ENCODE peak calls at places on chromosomes 5 and 9, in ten cellular contexts. P, M, O, R, T, V, K, L, S and N are unnamed samples.

GRCh38 chr5:14029185-14029584 is 84.7 kb upstream of the DNAH5 start:
- DNase-seq in R (no peak), M (no peak), T (no peak), S (no peak), O (no peak), P (no peak), K (no peak), V (no peak), L (no peak), N (no peak)

GRCh38 chr9:110089681-110090370 is 118.1 kb downstream of the C9orf152 start:
- DNase-seq in V (no peak), O (no peak), T (no peak), M (no peak), K (no peak), R (no peak), P (no peak), L (no peak), S (no peak), N (no peak)

GRCh38 chr9:95506692-95507455 is 9.9 kb downstream of the PTCH1 start:
- DNase-seq in L (peak; percentile 66), M (peak; percentile 50), K (peak; percentile 50), S (peak; percentile 78), R (peak; percentile 55), T (peak; percentile 57), V (peak; percentile 44), P (no peak), O (no peak), N (peak; percentile 68)

GRCh38 chr5:90479611-90480385 is 5.1 kb downstream of the POLR3G start:
- DNase-seq in R (peak; percentile 67), L (no peak), O (no peak), P (no peak), V (no peak), M (no peak), S (no peak), T (peak; percentile 29), K (no peak), N (peak; percentile 27)

GRCh38 chr5:640461-641330 is 28.6 kb downstream of the CEP72 start:
- DNase-seq in R (no peak), P (no peak), K (no peak), V (no peak), T (no peak), M (no peak), O (no peak), L (no peak), S (no peak), N (no peak)

GRCh38 chr9:16728128-16728505 is 142.4 kb downstream of the BNC2 start:
- DNase-seq in V (no peak), S (peak; percentile 35), M (no peak), L (no peak), O (no peak), T (no peak), P (no peak), R (peak; percentile 58), K (no peak), N (no peak)

GRCh38 chr5:86500947-86501346 is 116.8 kb upstream of the COX7C start:
- DNase-seq in K (no peak), T (no peak), S (no peak), R (no peak), L (no peak), M (no peak), O (no peak), P (no peak), V (no peak), N (no peak)

GRCh38 chr9:112361602-112362001 is 18.3 kb upstream of the HSDL2 start:
- DNase-seq in R (peak; percentile 58), M (no peak), V (no peak), L (no peak), K (peak; percentile 64), P (no peak), S (peak; percentile 66), T (no peak), O (peak; percentile 34), N (peak; percentile 49)

GRCh38 chr9:98502311-98502975 is 206.3 kb downstream of the GABBR2 start:
- DNase-seq in S (peak; percentile 24), M (no peak), K (no peak), O (no peak), R (peak; percentile 50), T (peak; percentile 57), L (no peak), P (peak; percentile 67), V (no peak), N (peak; percentile 83)

GRCh38 chr9:115988701-115989100 is 164.9 kb upstream of the PAPPA start:
- DNase-seq in L (no peak), P (no peak), T (no peak), K (no peak), O (no peak), V (no peak), R (no peak), S (no peak), M (no peak), N (peak; percentile 51)

GRCh38 chr5:135269828-135270545 is 129.0 kb downstream of the MACROH2A1 start:
- DNase-seq in P (no peak), L (no peak), V (no peak), R (peak; percentile 69), T (peak; percentile 61), M (no peak), K (no peak), S (no peak), O (no peak), N (peak; percentile 74)

GRCh38 chr5:76403963-76404693 is 1.0 kb downstream of the IQGAP2 start:
- DNase-seq in L (no peak), O (peak; percentile 16), S (no peak), R (no peak), T (no peak), P (peak; percentile 37), K (peak; percentile 72), M (peak; percentile 28), V (peak; percentile 26), N (no peak)

GRCh38 chr5:79983618-79984017 is 7.4 kb downstream of the MTX3 start:
- DNase-seq in L (no peak), M (no peak), P (no peak), S (no peak), K (no peak), T (no peak), V (no peak), O (no peak), R (no peak), N (peak; percentile 47)

GRCh38 chr5:33275921-33276705 is 164.7 kb upstream of the TARS1 start:
- DNase-seq in R (no peak), K (no peak), O (no peak), P (no peak), M (no peak), V (no peak), T (no peak), L (no peak), S (no peak), N (peak; percentile 94)

GRCh38 chr9:99244300-99245260 is 22.5 kb downstream of the SEC61B start:
- DNase-seq in K (peak; percentile 80), R (no peak), O (no peak), T (no peak), S (no peak), L (no peak), M (no peak), V (no peak), P (no peak), N (no peak)

GRCh38 chr9:81851340-81851739 is 76.9 kb upstream of the SPATA31D4 start:
- DNase-seq in S (no peak), O (no peak), P (no peak), R (no peak), L (no peak), V (no peak), T (no peak), K (no peak), M (no peak), N (no peak)

GRCh38 chr5:107388111-107388861 is 282.5 kb downstream of the EFNA5 start:
- DNase-seq in K (peak; percentile 78), M (no peak), R (peak; percentile 96), L (no peak), V (no peak), P (no peak), S (peak; percentile 82), T (peak; percentile 89), O (no peak), N (peak; percentile 99)
- H3K4me3 ChIP-seq in K (peak overlapping the region; percentile 31), M (no peak overlapping the region), R (no peak overlapping the region), L (no peak overlapping the region), V (no peak overlapping the region), P (no peak overlapping the region), S (no peak overlapping the region), T (no peak overlapping the region), O (no peak overlapping the region), N (peak overlapping the region; percentile 13)

GRCh38 chr5:126594676-126595485 is at the start of gene ALDH7A1:
- DNase-seq in V (peak; percentile 92), O (peak; percentile 82), K (peak; percentile 66), P (peak; percentile 91), S (peak; percentile 98), T (peak; percentile 93), R (peak; percentile 88), M (peak; percentile 93), L (peak; percentile 87), N (peak; percentile 91)
- TF ChIP-seq CTCF in V (peak; percentile 49), O (peak; percentile 61), K (no peak), P (no peak), S (peak; percentile 53), T (peak; percentile 45), R (peak; percentile 38), M (peak; percentile 20), L (peak; percentile 34), N (peak; percentile 61)

DNA sequence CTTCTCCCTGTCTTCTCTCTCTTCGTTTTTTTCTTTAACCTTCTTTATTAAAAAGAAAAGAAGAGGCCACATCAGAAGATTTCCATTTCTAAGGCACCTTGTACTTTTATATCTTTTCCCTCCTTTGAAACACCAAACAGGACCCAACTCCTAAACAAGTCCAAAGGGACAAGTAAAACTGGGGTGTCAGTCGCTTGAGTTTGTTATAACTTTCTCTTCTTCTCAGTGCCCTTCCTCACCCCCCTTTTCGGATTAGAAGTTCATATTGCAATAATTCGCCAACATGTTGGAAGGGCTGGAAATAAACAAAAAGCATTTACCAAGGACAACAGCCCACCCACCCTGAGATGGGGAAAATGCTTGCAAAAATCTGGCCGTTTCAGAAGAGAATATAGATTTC is 148.9 kb upstream of the KLF4 start:
- DNase-seq in L (no peak), K (no peak), S (no peak), P (no peak), O (no peak), R (peak; percentile 18), V (no peak), M (no peak), T (no peak), N (no peak)
- H3K4me3 ChIP-seq in L (peak overlapping the region; percentile 59), K (peak overlapping the region; percentile 45), S (peak overlapping the region; percentile 30), P (no peak overlapping the region), O (peak overlapping the region; percentile 42), R (peak overlapping the region; percentile 55), V (peak overlapping the region; percentile 37), M (peak overlapping the region; percentile 51), T (peak overlapping the region; percentile 66), N (peak overlapping the region; percentile 65)

DNA sequence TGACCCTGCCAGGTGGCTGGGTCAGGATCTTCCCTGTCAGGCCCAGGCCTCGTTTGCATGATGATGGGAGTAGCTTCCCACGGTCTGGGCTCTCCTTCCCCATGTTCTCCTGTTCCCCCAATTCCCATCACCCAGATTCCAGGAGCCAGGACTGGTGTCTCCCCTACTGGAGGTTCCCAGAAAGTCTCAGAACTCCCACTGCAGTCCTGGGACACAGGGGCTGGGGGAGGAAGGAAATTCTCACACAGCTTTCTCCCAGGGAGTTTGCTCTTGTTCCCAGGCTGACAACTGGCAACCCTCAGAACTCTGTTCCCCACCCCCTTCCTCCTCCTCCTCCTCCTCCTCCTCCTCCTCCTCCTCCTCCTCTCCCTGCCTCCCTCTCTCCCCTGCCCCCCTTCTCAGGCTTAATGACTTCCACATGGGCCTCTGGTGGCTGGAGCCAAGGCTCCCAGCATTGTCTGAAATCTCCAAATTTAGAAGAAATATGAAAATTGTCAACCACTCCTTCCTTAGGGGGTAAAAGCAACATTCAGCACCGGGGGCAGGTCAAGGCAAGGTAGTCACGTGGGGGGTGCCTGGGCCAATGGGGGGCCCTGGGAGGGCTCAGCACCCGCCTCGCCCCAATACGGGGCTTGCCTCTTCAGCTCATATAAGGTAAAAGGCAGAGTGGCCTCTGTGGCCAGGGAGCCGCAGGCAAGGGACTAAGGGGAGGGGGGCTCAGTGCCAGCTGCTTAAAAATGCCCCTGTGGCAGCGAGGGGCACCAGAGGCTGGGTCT is 27.3 kb upstream of the IL17B start:
- DNase-seq in P (no peak), O (peak; percentile 66), L (peak; percentile 7), R (peak; percentile 90), S (peak; percentile 96), K (no peak), V (peak; percentile 68), M (peak; percentile 80), T (peak; percentile 74), N (peak; percentile 98)
- TF ChIP-seq CTCF in P (no peak), O (no peak), L (no peak), R (peak; percentile 18), S (peak; percentile 7), K (no peak), V (no peak), M (no peak), T (peak; percentile 9), N (peak; percentile 43)